ENCODE peak calls at places on chromosomes 13 and 19, in five cellular contexts. Z, K, U, M and Q are unnamed samples. For H3K27me3, the result is how much of the 10 kb centered on the place peaks cover.

GRCh38 chr13:79393564-79394249 is 12.3 kb downstream of the RBM26 start:
- DNase-seq in U (no peak), Z (no peak), K (no peak), M (no peak), Q (no peak)

GRCh38 chr13:113981611-113982295 is 7.9 kb upstream of the C13orf46 start:
- DNase-seq in Z (no peak), K (no peak), U (no peak), M (no peak), Q (peak)

GRCh38 chr13:97109841-97110492 is 112.2 kb upstream of the MBNL2 start:
- DNase-seq in M (peak), K (no peak), U (peak), Z (peak), Q (peak)

GRCh38 chr13:35855531-35856019 is 275.6 kb downstream of the DCLK1 start:
- DNase-seq in U (peak), M (no peak), K (no peak), Z (peak), Q (no peak)

GRCh38 chr19:23541991-23542390 is 145.0 kb downstream of the ZNF675 start:
- DNase-seq in K (no peak), Z (no peak), U (no peak), M (no peak), Q (no peak)

GRCh38 chr19:16944626-16945363 is 56.0 kb downstream of the F2RL3 start:
- DNase-seq in M (peak), Z (no peak), U (no peak), K (no peak), Q (no peak)

GRCh38 chr13:98343461-98343860 is 166.4 kb upstream of the RNF113B start:
- DNase-seq in U (no peak), M (no peak), Z (peak), K (no peak), Q (no peak)

GRCh38 chr19:7820588-7820987 is 9.4 kb upstream of the EVI5L start:
- DNase-seq in M (no peak), K (no peak), Z (no peak), U (no peak), Q (no peak)

GRCh38 chr19:43525836-43526771 is 897 bp downstream of the ETHE1 start:
- DNase-seq in M (peak), K (no peak), U (peak), Z (peak), Q (peak)

GRCh38 chr19:35399948-35400772 is 29.3 kb downstream of the GPR42 start:
- DNase-seq in K (no peak), M (no peak), Z (no peak), U (no peak), Q (no peak)

GRCh38 chr13:35995136-35995535 is 136.0 kb downstream of the DCLK1 start:
- DNase-seq in U (no peak), K (no peak), M (no peak), Z (no peak), Q (no peak)

GRCh38 chr19:57807541-57807940 is 7.2 kb downstream of the ZNF552 start:
- DNase-seq in Z (no peak), M (no peak), U (no peak), K (no peak), Q (no peak)

GRCh38 chr13:79870766-79871165 is 389.8 kb downstream of the NDFIP2 start:
- DNase-seq in Z (no peak), U (no peak), K (no peak), M (no peak), Q (no peak)

GRCh38 chr13:28464861-28465260 is 30.1 kb downstream of the FLT1 start:
- DNase-seq in Z (no peak), U (peak), K (no peak), M (no peak), Q (no peak)

GRCh38 chr13:110012102-110012739 is 225.8 kb upstream of the IRS2 start:
- DNase-seq in Z (no peak), U (no peak), K (peak), M (no peak), Q (no peak)

GRCh38 chr13:28854657-28855056 is 34.5 kb downstream of the MTUS2 start:
- DNase-seq in Z (peak), K (no peak), M (no peak), U (no peak), Q (no peak)

GRCh38 chr19:38478273-38478971 is 44.9 kb downstream of the RYR1 start:
- DNase-seq in M (peak), U (no peak), Z (peak), K (no peak), Q (no peak)

GRCh38 chr13:53064721-53065120 is 36.1 kb downstream of the OLFM4 start:
- DNase-seq in M (no peak), U (no peak), K (no peak), Z (no peak), Q (no peak)

GRCh38 chr13:28494537-28494860 is 429 bp downstream of the FLT1 start:
- DNase-seq in K (no peak), U (peak), M (no peak), Z (peak), Q (no peak)

GRCh38 chr19:32800191-32800590 is 69.4 kb downstream of the SLC7A9 start:
- DNase-seq in K (no peak), Z (no peak), M (no peak), U (no peak), Q (no peak)

GRCh38 chr13:49057176-49057575 is 81.5 kb downstream of the FNDC3A start:
- DNase-seq in M (no peak), K (no peak), Z (no peak), U (no peak), Q (no peak)

GRCh38 chr13:51420681-51421476 is 32.0 kb downstream of the INTS6 start:
- DNase-seq in Z (no peak), M (no peak), K (no peak), U (no peak), Q (no peak)

GRCh38 chr13:113670541-113670940 is 3.5 kb downstream of the GRK1 start:
- DNase-seq in M (no peak), Z (no peak), U (no peak), K (no peak), Q (peak)

GRCh38 chr19:45439569-45440258 is 16.0 kb upstream of the ERCC1 start:
- DNase-seq in Z (peak), M (peak), U (peak), K (no peak), Q (peak)

GRCh38 chr13:74040200-74040599 is 94.0 kb downstream of the KLF12 start:
- DNase-seq in K (no peak), U (no peak), Z (peak), M (peak), Q (peak)

GRCh38 chr19:51441410-51442390 is 16.6 kb downstream of the SIGLEC8 start:
- DNase-seq in U (no peak), M (no peak), Z (no peak), K (no peak), Q (no peak)

GRCh38 chr13:105960326-105960725 is 575.1 kb downstream of the EFNB2 start:
- DNase-seq in U (peak), K (no peak), Z (no peak), M (no peak), Q (no peak)

GRCh38 chr19:53908106-53908932 is 759 bp upstream of the CACNG7 start:
- DNase-seq in U (peak), Z (peak), K (peak), M (peak), Q (peak)

DNA sequence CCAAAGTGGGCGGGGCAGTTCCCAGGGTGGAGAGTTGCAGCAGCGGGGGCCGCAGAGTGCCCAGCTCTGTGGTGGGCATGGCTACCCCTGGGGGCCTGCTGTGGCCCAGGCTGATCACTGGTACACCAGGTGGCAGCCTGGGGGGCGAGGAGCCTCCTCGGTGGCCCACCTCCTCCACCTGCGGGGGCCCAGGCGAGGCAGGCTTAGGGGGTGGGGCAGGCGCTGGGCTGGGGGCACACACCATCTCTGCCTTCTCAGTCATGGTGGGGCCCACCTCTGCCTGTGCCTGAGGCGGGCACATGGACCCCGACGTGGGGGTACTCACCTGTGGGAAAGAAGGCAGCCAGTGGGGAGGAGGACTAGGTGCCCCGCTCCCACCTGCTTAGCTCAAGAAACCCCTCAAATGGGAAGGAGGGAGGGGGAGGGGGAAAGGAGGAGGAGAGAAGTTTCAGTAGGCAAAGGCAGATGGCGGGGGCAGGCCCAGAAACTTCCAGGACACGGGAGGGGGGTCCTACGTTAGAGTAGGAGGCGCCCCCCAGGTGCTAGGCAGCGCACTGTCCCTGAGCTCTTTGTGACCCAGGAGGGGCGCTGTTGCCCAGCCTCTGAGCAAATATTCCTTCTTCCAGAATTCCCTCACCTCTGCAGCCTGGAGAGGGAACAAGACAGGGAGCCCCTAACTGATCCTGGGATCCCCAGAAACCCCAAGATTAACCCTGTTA is 1.6 kb downstream of the LYL1 start:
- DNase-seq in Z (no peak), K (no peak), M (no peak), U (no peak), Q (no peak)
- H3K27me3 ChIP-seq in Z (half or more), K (under half), M (half or more), U (under half), Q (under half)

GRCh38 chr19:28388988-28389387 is 824.0 kb downstream of the UQCRFS1 start:
- DNase-seq in M (no peak), U (no peak), K (no peak), Z (no peak), Q (no peak)

GRCh38 chr19:28397311-28397710 is 815.6 kb downstream of the UQCRFS1 start:
- DNase-seq in K (no peak), U (no peak), M (no peak), Z (no peak), Q (no peak)

GRCh38 chr19:28396259-28396940 is 816.6 kb downstream of the UQCRFS1 start:
- DNase-seq in U (no peak), K (no peak), M (peak), Z (peak), Q (no peak)

GRCh38 chr19:28394705-28395104 is 818.2 kb downstream of the UQCRFS1 start:
- DNase-seq in U (no peak), Z (no peak), K (no peak), M (no peak), Q (no peak)

DNA sequence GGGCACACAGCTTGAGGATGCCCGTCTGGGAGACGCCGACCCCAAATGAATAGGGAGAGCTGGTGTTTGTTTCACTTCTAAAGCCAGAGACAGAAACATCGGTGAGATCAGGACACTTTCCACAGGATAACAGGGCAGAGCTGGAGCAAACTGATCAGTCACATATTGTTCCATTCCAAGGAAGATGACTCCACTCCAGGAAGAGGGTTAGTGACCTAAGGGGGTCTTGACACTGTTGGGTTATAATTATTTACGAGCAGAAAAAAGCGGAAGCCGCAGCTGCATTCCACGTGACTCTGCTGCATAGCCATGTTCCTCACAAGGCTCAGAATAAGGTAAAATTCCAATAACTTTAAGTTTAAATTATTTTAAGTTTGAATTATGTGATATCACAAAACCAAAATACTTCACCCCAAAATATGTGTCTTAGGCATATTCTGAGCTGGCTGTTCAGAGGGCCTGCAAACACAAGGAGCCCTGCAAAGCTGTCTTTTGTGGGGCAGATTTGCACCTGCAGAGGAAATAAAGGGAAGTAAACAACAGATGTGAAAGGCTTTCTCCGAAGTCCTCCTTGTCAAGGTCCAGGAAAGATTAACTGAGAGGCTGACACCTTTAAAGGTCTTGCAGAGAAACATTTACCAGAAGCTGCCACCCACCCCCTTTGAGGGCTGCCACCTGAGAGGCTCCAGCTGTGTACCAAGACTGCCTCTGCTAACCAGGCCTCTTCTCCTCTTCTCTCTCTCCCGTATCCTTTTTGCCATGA is 819.2 kb downstream of the UQCRFS1 start:
- DNase-seq in Z (peak), M (no peak), U (no peak), K (no peak), Q (no peak)
- H3K27ac ChIP-seq in Z (no peak), M (no peak), U (no peak), K (no peak), Q (no peak)

GRCh38 chr19:11090264-11091032 is 1.2 kb downstream of the LDLR start:
- DNase-seq in M (peak), K (peak), U (peak), Z (peak), Q (peak)

GRCh38 chr19:11089254-11090013 is at the start of gene LDLR:
- DNase-seq in K (peak), M (peak), Z (peak), U (peak), Q (peak)

GRCh38 chr19:11091343-11092153 is 2.3 kb downstream of the LDLR start:
- DNase-seq in M (no peak), Z (no peak), U (peak), K (peak), Q (no peak)

GRCh38 chr19:11088508-11089253 is 582 bp upstream of the LDLR start:
- DNase-seq in M (peak), U (no peak), Z (no peak), K (no peak), Q (peak)

DNA sequence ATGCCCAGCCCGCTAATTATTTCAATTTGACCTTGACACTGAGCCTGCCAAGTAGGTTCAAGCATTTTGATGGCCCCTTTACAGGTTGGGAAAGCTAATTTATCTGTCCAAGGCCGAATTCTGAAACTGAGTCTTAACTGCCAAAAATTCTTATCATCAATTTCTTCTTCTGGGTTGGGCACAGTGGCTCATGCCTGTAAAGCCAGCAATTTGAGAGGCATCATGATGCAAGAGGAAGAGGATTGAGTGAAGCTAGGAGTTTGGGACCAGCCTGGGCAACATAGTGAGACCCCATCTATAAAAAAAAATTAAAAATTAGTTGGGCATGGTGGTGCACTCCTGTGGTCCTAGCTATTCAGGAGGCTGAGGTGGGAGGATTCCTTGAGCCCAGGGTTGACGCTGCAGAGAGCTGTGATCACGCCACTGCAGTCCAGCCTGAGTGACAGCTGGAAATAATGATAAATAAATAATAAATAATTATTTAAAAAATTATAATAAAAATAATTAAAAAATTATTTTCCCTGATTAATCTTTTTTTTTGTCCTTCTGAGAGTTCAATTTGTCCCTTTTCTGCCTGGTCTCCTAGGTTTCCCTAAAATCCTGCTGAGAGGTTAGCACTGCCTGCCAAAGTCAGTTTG is 1.3 kb upstream of the LDLR start:
- DNase-seq in U (no peak), Z (no peak), K (no peak), M (no peak), Q (peak)
- H3K4me3 ChIP-seq in U (no peak), Z (no peak), K (no peak), M (no peak), Q (no peak)

DNA sequence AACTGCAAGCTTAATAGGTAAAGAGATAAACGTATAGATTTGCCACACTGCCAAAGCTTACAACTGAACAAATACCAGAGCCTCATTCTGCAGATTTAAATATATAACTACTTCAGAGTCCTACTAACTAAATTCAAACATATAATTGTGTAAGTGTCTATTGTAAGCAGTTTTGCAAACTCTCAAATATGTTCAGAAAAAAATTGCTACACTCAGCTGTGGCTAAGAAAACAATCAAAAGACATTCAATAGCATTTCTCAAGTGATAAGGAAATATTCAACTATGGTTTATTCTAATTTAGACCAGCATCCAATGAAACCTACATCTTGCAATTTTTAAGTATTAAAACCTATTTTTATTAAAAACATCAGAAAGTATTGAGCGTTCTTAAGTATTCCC is 202.4 kb downstream of the KCTD12 start:
- DNase-seq in K (no peak), Z (no peak), M (no peak), U (no peak), Q (no peak)
- H3K27me3 ChIP-seq in K (under half), Z (under half), M (under half), U (under half), Q (under half)

DNA sequence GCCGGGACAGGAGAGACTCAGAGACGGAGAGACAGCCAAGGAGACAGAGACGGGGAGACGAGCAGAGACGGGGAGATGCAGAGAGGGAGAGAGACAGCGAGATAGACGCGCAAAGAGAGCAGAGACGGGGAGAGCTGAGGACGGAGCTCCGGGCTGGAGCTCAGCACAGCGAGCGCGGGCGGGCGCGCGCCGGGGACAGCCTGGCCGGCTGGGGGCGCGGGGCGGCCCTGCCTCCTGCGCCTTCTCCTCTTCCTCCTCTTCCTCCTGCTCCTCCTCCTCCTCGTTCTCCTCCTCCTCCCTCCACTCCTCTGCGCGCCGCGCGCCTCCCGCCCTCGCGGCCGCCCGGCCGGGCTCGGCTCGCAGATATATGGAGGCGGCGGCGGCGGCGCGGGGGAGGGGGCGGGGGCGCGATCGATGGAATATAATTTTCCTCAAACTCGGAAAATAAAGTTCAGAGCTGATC is at the start of gene ERFL:
- DNase-seq in Z (peak), K (no peak), U (no peak), M (no peak), Q (no peak)
- H3K27ac ChIP-seq in Z (no peak), K (no peak), U (no peak), M (no peak), Q (no peak)